ENCODE peak calls at places on chromosomes 1 and 21, in four cellular contexts. F is HCT116, P is H1, U is K562. E is an unnamed sample.

GRCh38 chr1:192764675-192765074 is 44.2 kb upstream of the RGS2 start:
- DNase-seq in F (no peak), P (no peak), U (no peak), E (no peak)

GRCh38 chr21:28856588-28857250 is 136.0 kb downstream of the LTN1 start:
- DNase-seq in F (no peak), P (no peak), U (no peak), E (no peak)

GRCh38 chr1:41716188-41717130 is 202.3 kb downstream of the HIVEP3 start:
- DNase-seq in F (no peak), P (no peak), U (peak; percentile 39), E (no peak)

GRCh38 chr1:24909388-24909898 is 20.6 kb downstream of the RUNX3 start:
- DNase-seq in F (no peak), P (peak; percentile 89), U (peak; percentile 73), E (no peak)

GRCh38 chr1:158043232-158043631 is 49.8 kb downstream of the KIRREL1 start:
- DNase-seq in F (no peak), P (no peak), U (peak; percentile 30), E (no peak)

GRCh38 chr1:165408518-165408917 is 36.4 kb downstream of the RXRG start:
- DNase-seq in F (peak; percentile 45), P (no peak), U (peak; percentile 57), E (no peak)

GRCh38 chr21:33865176-33865575 is 50.4 kb downstream of the ATP5PO start:
- DNase-seq in F (no peak), P (no peak), U (no peak), E (no peak)

GRCh38 chr1:212621830-212622315 is 13.3 kb downstream of the ATF3 start:
- DNase-seq in F (no peak), P (no peak), U (no peak), E (no peak)

GRCh38 chr1:171883844-171884243 is 42.5 kb downstream of the DNM3 start:
- DNase-seq in F (no peak), P (no peak), U (no peak), E (no peak)

GRCh38 chr1:15676688-15677661 is 7.1 kb upstream of the PLEKHM2 start:
- DNase-seq in F (no peak), P (no peak), U (peak; percentile 62), E (no peak)

GRCh38 chr1:20233866-20234265 is 47.5 kb upstream of the PLA2G2C start:
- DNase-seq in F (no peak), P (no peak), U (no peak), E (no peak)

GRCh38 chr1:236534164-236534651 is 10.4 kb downstream of the LGALS8 start:
- DNase-seq in F (no peak), P (no peak), U (no peak), E (no peak)

GRCh38 chr1:58870298-58870676 is 86.4 kb upstream of the JUN start:
- DNase-seq in F (no peak), P (no peak), U (no peak), E (no peak)

GRCh38 chr1:20082772-20083171 is 12.8 kb downstream of the PLA2G5 start:
- DNase-seq in F (no peak), P (no peak), U (no peak), E (no peak)

GRCh38 chr1:22262583-22262982 is 119.7 kb upstream of the WNT4 start:
- DNase-seq in F (no peak), P (no peak), U (no peak), E (no peak)

GRCh38 chr1:182602945-182603645 is 1.1 kb downstream of the RGS16 start:
- DNase-seq in F (no peak), P (no peak), U (no peak), E (no peak)

GRCh38 chr1:154236855-154237254 is 16.1 kb downstream of the UBAP2L start:
- DNase-seq in F (no peak), P (no peak), U (no peak), E (no peak)

DNA sequence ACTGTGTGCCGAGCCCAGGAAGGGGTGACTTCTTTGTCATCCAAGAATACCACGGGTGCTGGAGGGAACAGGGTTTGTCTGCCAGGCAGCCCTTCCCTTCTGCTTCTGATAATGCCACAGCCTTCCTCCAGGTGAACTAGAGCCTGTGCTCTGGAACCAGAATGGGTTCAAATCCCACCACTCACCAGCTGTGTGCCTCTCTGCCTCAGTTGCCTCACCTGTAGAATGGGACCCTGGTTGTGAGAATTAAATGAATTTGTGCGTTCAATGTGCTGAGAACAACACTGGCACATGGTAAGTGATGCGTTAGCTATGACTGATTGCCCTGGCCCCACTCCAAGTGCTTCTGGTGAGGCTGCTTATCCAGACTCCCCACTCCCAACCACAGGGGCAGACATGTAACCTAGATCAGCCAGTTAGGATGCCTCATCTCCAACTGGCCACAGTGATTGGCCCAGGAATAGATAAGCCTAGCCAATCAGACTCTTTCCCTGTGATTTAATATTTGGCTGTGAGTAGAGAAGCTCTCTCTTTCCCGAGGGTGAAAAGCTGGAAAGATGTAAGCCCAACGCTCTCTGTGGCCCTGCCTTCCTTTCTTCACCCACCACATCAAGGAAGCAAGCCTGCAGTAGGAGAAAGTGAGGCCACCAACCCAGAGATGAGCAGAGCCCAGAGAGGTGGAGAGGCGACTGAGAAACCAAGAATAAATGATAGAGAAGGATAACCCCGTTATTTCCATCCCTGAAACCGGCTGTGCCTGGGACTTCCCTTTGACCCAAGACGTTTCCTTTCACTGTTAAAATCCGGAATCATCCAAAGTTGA is 20.8 kb upstream of the LAPTM5 start:
- DNase-seq in F (no peak), P (no peak), U (peak; percentile 99), E (no peak)
- TF ChIP-seq EGR1 in F (no peak), P (no peak), U (no peak), E (no peak)

GRCh38 chr1:229554886-229555621 is 3.5 kb downstream of the ABCB10 start:
- DNase-seq in F (no peak), P (no peak), U (peak; percentile 94), E (no peak)
- H3K4me1 ChIP-seq in F (peaks cover 9% of the 10 kb centered on the region), P (peaks cover 1% of the 10 kb centered on the region), U (peaks cover 54% of the 10 kb centered on the region), E (no peaks in the 10 kb centered on the region)

DNA sequence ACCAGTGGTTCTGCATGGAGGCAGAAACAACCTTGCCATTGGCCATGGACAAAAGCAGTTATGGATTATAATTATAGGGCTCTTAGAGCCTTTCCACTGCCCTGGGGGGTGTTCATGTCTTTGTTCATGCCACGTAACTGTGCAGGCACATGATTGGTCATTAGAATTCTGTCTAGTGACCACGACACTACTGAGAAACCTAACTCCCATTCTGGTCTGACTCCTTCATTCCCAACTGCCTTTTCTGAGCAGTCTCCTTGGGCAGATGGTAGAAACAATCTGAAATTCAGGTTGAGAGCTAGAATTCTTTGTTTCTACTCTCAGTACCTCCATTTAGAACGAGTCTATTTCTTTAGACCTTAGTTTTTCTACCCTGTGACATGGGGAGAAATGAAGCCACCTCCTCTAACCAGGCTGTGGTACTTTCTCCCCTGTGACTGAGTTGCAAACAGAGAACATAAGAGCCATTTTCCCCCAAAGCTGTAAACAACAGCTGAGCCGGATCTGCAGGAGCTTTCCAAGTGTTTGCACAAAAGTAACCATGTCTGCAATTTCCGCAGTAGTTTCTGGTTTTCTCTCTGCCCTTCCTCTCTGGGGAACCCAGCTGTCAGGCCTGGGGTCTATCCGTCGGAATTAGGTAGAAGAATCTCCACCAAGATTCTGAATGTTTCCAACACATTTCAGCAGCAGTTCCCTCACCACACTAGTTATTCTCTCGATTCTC is 37.7 kb upstream of the IPO9 start:
- DNase-seq in F (no peak), P (no peak), U (no peak), E (no peak)
- TF ChIP-seq EGR1 in F (no peak), P (no peak), U (no peak), E (no peak)

GRCh38 chr1:160560045-160560724 is 19.1 kb downstream of the CD84 start:
- DNase-seq in F (no peak), P (no peak), U (no peak), E (no peak)

GRCh38 chr1:160567858-160568682 is 11.2 kb downstream of the CD84 start:
- DNase-seq in F (no peak), P (no peak), U (peak; percentile 51), E (no peak)

GRCh38 chr1:160570847-160571246 is 8.4 kb downstream of the CD84 start:
- DNase-seq in F (no peak), P (no peak), U (no peak), E (no peak)

GRCh38 chr1:160565568-160565967 is 13.7 kb downstream of the CD84 start:
- DNase-seq in F (no peak), P (no peak), U (no peak), E (no peak)
- H3K4me1 ChIP-seq in F (no peaks in the 10 kb centered on the region), P (no peaks in the 10 kb centered on the region), U (peaks cover 6% of the 10 kb centered on the region), E (peaks cover 22% of the 10 kb centered on the region)

GRCh38 chr1:213657040-213657439 is 330.7 kb upstream of the PROX1 start:
- DNase-seq in F (no peak), P (no peak), U (no peak), E (no peak)

GRCh38 chr1:213659580-213660547 is 327.9 kb upstream of the PROX1 start:
- DNase-seq in F (no peak), P (no peak), U (no peak), E (no peak)

GRCh38 chr1:213658508-213658907 is 329.3 kb upstream of the PROX1 start:
- DNase-seq in F (no peak), P (no peak), U (no peak), E (no peak)

GRCh38 chr1:213657879-213658278 is 329.9 kb upstream of the PROX1 start:
- DNase-seq in F (no peak), P (no peak), U (no peak), E (no peak)

GRCh38 chr1:213661346-213661745 is 326.4 kb upstream of the PROX1 start:
- DNase-seq in F (no peak), P (no peak), U (no peak), E (no peak)
- TF ChIP-seq EGR1 in F (no peak), P (no peak), U (no peak), E (no peak)

GRCh38 chr1:53156783-53157182 is 14.3 kb upstream of the SLC1A7 start:
- DNase-seq in F (no peak), P (no peak), U (no peak), E (no peak)
- H3K4me1 ChIP-seq in F (no peaks in the 10 kb centered on the region), P (no peaks in the 10 kb centered on the region), U (no peaks in the 10 kb centered on the region), E (no peaks in the 10 kb centered on the region)

GRCh38 chr1:87592156-87592555 is 263.5 kb downstream of the LMO4 start:
- DNase-seq in F (no peak), P (no peak), U (no peak), E (peak; percentile 24)

GRCh38 chr1:87595384-87595781 is 266.7 kb downstream of the LMO4 start:
- DNase-seq in F (no peak), P (no peak), U (no peak), E (no peak)

GRCh38 chr1:87598429-87598828 is 269.7 kb downstream of the LMO4 start:
- DNase-seq in F (peak; percentile 7), P (peak; percentile 57), U (no peak), E (no peak)

GRCh38 chr1:87591492-87591891 is 262.8 kb downstream of the LMO4 start:
- DNase-seq in F (no peak), P (no peak), U (no peak), E (no peak)

DNA sequence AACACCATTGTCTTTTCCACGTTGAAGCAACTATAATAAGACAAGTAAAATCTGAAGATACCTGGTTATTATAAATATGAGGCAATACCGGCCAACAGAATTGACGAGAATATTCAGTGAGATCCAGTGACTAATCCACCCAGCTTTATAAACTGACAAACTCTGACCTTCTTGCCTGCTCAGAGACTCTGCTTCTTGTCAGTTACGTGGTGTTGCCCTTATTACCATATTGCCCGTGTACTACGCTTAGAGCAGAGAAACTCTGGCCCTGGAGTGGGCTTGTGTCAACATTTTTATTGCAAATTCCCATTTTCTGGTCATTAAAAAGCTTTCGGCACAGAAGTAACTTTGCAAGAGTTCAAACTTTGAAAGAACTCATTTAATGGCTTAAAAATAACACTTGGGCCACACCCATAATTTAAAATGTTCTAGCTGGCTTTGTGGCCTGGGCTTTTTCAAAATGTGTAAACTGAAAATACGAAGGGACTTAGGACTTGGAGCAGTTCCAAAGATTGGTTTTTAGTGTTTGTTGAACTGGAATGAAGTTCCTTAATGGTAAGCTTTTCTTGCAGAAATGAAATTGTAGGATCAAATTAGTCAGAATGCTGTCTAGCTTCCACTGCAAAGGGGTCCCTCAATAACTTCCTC is 266.2 kb downstream of the LMO4 start:
- DNase-seq in F (no peak), P (no peak), U (no peak), E (no peak)
- TF ChIP-seq EGR1 in F (no peak), P (no peak), U (no peak), E (no peak)

E was measured in GM12878.